ENCODE peak calls at places on chromosome 17, in seven cellular contexts. Z is AML-193, V is endothelial cell of umbilical vein, M is skeletal muscle cell, A is HTR-8/SVneo, O is left colon, S is tibial nerve. D is an unnamed sample.

GRCh38 chr17:67491009-67491677 is 114.1 kb downstream of the PITPNC1 start:
- DNase-seq in Z (no peak), M (peak), O (peak), S (peak), V (peak), A (peak), D (peak)

GRCh38 chr17:47265983-47266541 is 12.4 kb downstream of the ITGB3 start:
- DNase-seq in O (no peak), M (no peak), A (no peak), Z (no peak), V (peak), S (no peak), D (peak)

GRCh38 chr17:50407921-50408320 is 10.6 kb upstream of the LRRC59 start:
- DNase-seq in S (no peak), O (no peak), V (no peak), A (no peak), M (no peak), Z (no peak), D (no peak)

GRCh38 chr17:49436174-49436573 is 21.5 kb upstream of the PHB1 start:
- DNase-seq in A (no peak), O (no peak), S (no peak), Z (no peak), V (no peak), M (no peak), D (no peak)

GRCh38 chr17:690346-690745 is 24.3 kb downstream of the VPS53 start:
- DNase-seq in S (no peak), A (no peak), Z (no peak), O (no peak), M (no peak), V (no peak), D (no peak)

GRCh38 chr17:38892620-38893019 is 22.8 kb downstream of the LASP1 start:
- DNase-seq in O (no peak), A (no peak), Z (no peak), S (no peak), M (no peak), V (no peak), D (no peak)

GRCh38 chr17:45284176-45285140 is 22.6 kb upstream of the SPATA32 start:
- DNase-seq in V (no peak), S (no peak), M (no peak), Z (no peak), O (peak), A (no peak), D (no peak)

GRCh38 chr17:55770220-55770870 is 19.5 kb downstream of the PCTP start:
- DNase-seq in M (peak), V (peak), Z (peak), S (no peak), O (no peak), A (peak), D (peak)

GRCh38 chr17:31494259-31495048 is 103.0 kb downstream of the RAB11FIP4 start:
- DNase-seq in M (no peak), A (no peak), V (no peak), S (no peak), O (peak), Z (peak), D (no peak)

GRCh38 chr17:57523926-57524634 is 221.0 kb downstream of the CCDC182 start:
- DNase-seq in O (no peak), S (no peak), V (peak), M (no peak), A (peak), Z (no peak), D (peak)

GRCh38 chr17:17682737-17683675 is 1.7 kb downstream of the RAI1 start:
- DNase-seq in S (peak), V (peak), Z (no peak), A (no peak), M (peak), O (peak), D (peak)

GRCh38 chr17:39667262-39668140 is 752 bp upstream of the PNMT start:
- DNase-seq in S (no peak), V (no peak), O (peak), Z (no peak), M (no peak), A (no peak), D (no peak)

GRCh38 chr17:48575066-48575582 is 3.0 kb downstream of the HOXB4 start:
- DNase-seq in M (no peak), V (peak), O (no peak), S (no peak), Z (no peak), A (no peak), D (no peak)

GRCh38 chr17:73203788-73204479 is 11.1 kb downstream of the COG1 start:
- DNase-seq in M (no peak), A (no peak), V (peak), O (no peak), S (no peak), Z (no peak), D (no peak)

GRCh38 chr17:71801301-71801700 is 319.5 kb upstream of the SOX9 start:
- DNase-seq in O (no peak), M (peak), V (no peak), A (no peak), S (no peak), Z (no peak), D (no peak)

GRCh38 chr17:391850-392249 is 39.2 kb upstream of the RPH3AL start:
- DNase-seq in M (no peak), Z (no peak), V (no peak), O (no peak), S (no peak), A (no peak), D (no peak)

GRCh38 chr17:50908140-50908859 is 42.1 kb upstream of the TOB1 start:
- DNase-seq in O (no peak), A (no peak), Z (no peak), M (no peak), V (no peak), S (no peak), D (no peak)

GRCh38 chr17:10114931-10115535 is 83.4 kb downstream of the GAS7 start:
- DNase-seq in O (peak), Z (peak), S (peak), V (no peak), M (peak), A (peak), D (peak)

GRCh38 chr17:40485851-40486512 is 15.4 kb downstream of the TNS4 start:
- DNase-seq in A (peak), S (peak), O (no peak), V (no peak), M (peak), Z (no peak), D (peak)

GRCh38 chr17:4249452-4250029 is 14.2 kb downstream of the ANKFY1 start:
- DNase-seq in Z (peak), V (peak), A (peak), M (no peak), O (no peak), S (no peak), D (peak)

GRCh38 chr17:521561-522325 is 169.1 kb upstream of the RPH3AL start:
- DNase-seq in S (no peak), Z (no peak), O (no peak), V (no peak), M (no peak), A (no peak), D (no peak)

GRCh38 chr17:41100081-41100480 is 1.9 kb downstream of the KRTAP4-16 start:
- DNase-seq in A (no peak), S (no peak), Z (no peak), O (no peak), V (peak), M (no peak), D (no peak)

GRCh38 chr17:64413505-64413904 is 22.8 kb upstream of the PECAM1 start:
- DNase-seq in Z (no peak), M (no peak), S (no peak), V (no peak), A (no peak), O (no peak), D (no peak)

GRCh38 chr17:4074831-4075495 is 67.9 kb downstream of the ZZEF1 start:
- DNase-seq in A (peak), O (no peak), S (no peak), V (peak), Z (peak), M (no peak), D (peak)

GRCh38 chr17:37447641-37448040 is 41.0 kb downstream of the TADA2A start:
- DNase-seq in S (no peak), M (no peak), Z (no peak), O (no peak), A (peak), V (peak), D (no peak)

GRCh38 chr17:31580331-31581021 is 189.0 kb downstream of the RAB11FIP4 start:
- DNase-seq in A (peak), O (no peak), S (no peak), V (peak), M (peak), Z (peak), D (no peak)

GRCh38 chr17:82041139-82041814 is 3.8 kb upstream of the DCXR start:
- DNase-seq in V (no peak), M (no peak), S (no peak), A (no peak), O (no peak), Z (no peak), D (no peak)

GRCh38 chr17:1252203-1252608 is 18.0 kb upstream of the BHLHA9 start:
- DNase-seq in A (no peak), S (no peak), V (no peak), Z (no peak), O (no peak), M (no peak), D (no peak)

GRCh38 chr17:16939271-16939576 is 32.7 kb downstream of the TNFRSF13B start:
- DNase-seq in O (no peak), V (no peak), A (no peak), Z (no peak), M (no peak), S (no peak), D (no peak)

GRCh38 chr17:36183001-36183810 is 6.8 kb upstream of the TBC1D3B start:
- DNase-seq in M (no peak), Z (peak), S (no peak), A (peak), V (no peak), O (peak), D (peak)

GRCh38 chr17:8300629-8301242 is 5.5 kb upstream of the SLC25A35 start:
- DNase-seq in S (peak), Z (peak), A (peak), V (peak), O (peak), M (peak), D (peak)

GRCh38 chr17:17055286-17056166 is 13.3 kb downstream of the MPRIP start:
- DNase-seq in V (peak), A (no peak), Z (no peak), M (no peak), O (no peak), S (no peak), D (peak)

GRCh38 chr17:39629894-39630293 is 3.1 kb downstream of the PPP1R1B start:
- DNase-seq in Z (peak), M (no peak), S (no peak), O (no peak), A (no peak), V (no peak), D (no peak)

D was measured in A549.